ENCODE peak calls at places on chromosomes 12 and 14, in eight cellular contexts. N, H, L, O, G, X, Q and C are unnamed samples.
A peak's percentile ranks its signal among the peaks of the same experiment; 100 is the strongest.

GRCh38 chr12:14157129-14157747 is 175.8 kb upstream of the GRIN2B start:
- DNase-seq in X (no peak), Q (no peak), H (no peak), N (no peak), O (no peak), G (no peak), L (no peak), C (no peak)

GRCh38 chr12:124884587-124885438 is 21.1 kb upstream of the SCARB1 start:
- DNase-seq in N (no peak), H (no peak), Q (no peak), G (no peak), X (no peak), L (no peak), O (no peak), C (no peak)

GRCh38 chr14:95184413-95184790 is 27.1 kb upstream of the DICER1 start:
- DNase-seq in Q (no peak), O (peak; percentile 65), H (no peak), L (peak; percentile 63), X (no peak), N (no peak), G (no peak), C (no peak)

GRCh38 chr14:42057176-42057575 is 450.5 kb downstream of the LRFN5 start:
- DNase-seq in N (no peak), H (no peak), O (no peak), Q (peak; percentile 32), G (peak; percentile 11), X (no peak), L (peak; percentile 43), C (no peak)

GRCh38 chr12:103399986-103400385 is 95.8 kb downstream of the C12orf42 start:
- DNase-seq in L (no peak), O (no peak), G (no peak), Q (no peak), X (no peak), H (no peak), N (no peak), C (no peak)

GRCh38 chr12:27650011-27650410 is 46.2 kb upstream of the REP15 start:
- DNase-seq in L (no peak), N (no peak), X (no peak), Q (no peak), G (no peak), H (no peak), O (no peak), C (no peak)

GRCh38 chr12:16090974-16091373 is 179.8 kb downstream of the DERA start:
- DNase-seq in N (no peak), X (no peak), L (no peak), H (no peak), G (no peak), O (no peak), Q (no peak), C (no peak)

GRCh38 chr12:125149160-125150108 is 84.2 kb downstream of the AACS start:
- DNase-seq in N (no peak), Q (no peak), L (no peak), X (no peak), O (no peak), G (no peak), H (no peak), C (no peak)

GRCh38 chr14:30813182-30813581 is 61.2 kb upstream of the COCH start:
- DNase-seq in Q (no peak), N (no peak), O (no peak), X (no peak), G (no peak), H (no peak), L (no peak), C (no peak)

GRCh38 chr12:124254126-124254525 is 40.8 kb upstream of the RFLNA start:
- DNase-seq in O (no peak), L (no peak), Q (no peak), N (no peak), G (no peak), H (no peak), X (no peak), C (no peak)

GRCh38 chr12:49942921-49943662 is 7.4 kb upstream of the AQP2 start:
- DNase-seq in L (no peak), X (no peak), H (peak; percentile 48), N (no peak), Q (no peak), G (no peak), O (peak; percentile 69), C (no peak)

GRCh38 chr12:30268036-30268435 is 427.6 kb downstream of the IPO8 start:
- DNase-seq in N (no peak), X (no peak), H (no peak), G (peak; percentile 66), L (peak; percentile 23), O (no peak), Q (no peak), C (no peak)

GRCh38 chr12:63151898-63152700 is 1.1 kb upstream of the AVPR1A start:
- DNase-seq in L (peak; percentile 50), X (no peak), H (peak; percentile 57), N (peak; percentile 64), G (peak; percentile 16), Q (peak; percentile 42), O (no peak), C (peak; percentile 45)

GRCh38 chr12:66182956-66183355 is 6.1 kb upstream of the IRAK3 start:
- DNase-seq in G (no peak), X (no peak), L (peak; percentile 60), O (no peak), Q (no peak), H (no peak), N (no peak), C (no peak)

GRCh38 chr14:71448431-71449315 is 483.6 kb upstream of the RGS6 start:
- DNase-seq in O (no peak), H (peak; percentile 40), L (no peak), N (no peak), Q (no peak), X (no peak), G (no peak), C (no peak)

GRCh38 chr14:30196861-30197260 is 269.2 kb upstream of the PRKD1 start:
- DNase-seq in X (no peak), Q (no peak), H (no peak), N (no peak), O (no peak), G (no peak), L (no peak), C (no peak)

GRCh38 chr12:125245601-125246345 is 180.5 kb downstream of the AACS start:
- DNase-seq in N (no peak), Q (no peak), X (no peak), L (no peak), H (no peak), O (no peak), G (no peak), C (no peak)

GRCh38 chr12:113190761-113191160 is 5.2 kb downstream of the RITA1 start:
- DNase-seq in N (peak; percentile 86), O (no peak), H (peak; percentile 54), G (peak; percentile 45), X (no peak), L (peak; percentile 30), Q (peak; percentile 42), C (peak; percentile 63)

GRCh38 chr14:24418492-24418873 is 11.0 kb downstream of the CBLN3 start:
- DNase-seq in O (no peak), X (no peak), Q (no peak), G (no peak), L (peak; percentile 14), H (peak; percentile 93), N (no peak), C (no peak)

DNA sequence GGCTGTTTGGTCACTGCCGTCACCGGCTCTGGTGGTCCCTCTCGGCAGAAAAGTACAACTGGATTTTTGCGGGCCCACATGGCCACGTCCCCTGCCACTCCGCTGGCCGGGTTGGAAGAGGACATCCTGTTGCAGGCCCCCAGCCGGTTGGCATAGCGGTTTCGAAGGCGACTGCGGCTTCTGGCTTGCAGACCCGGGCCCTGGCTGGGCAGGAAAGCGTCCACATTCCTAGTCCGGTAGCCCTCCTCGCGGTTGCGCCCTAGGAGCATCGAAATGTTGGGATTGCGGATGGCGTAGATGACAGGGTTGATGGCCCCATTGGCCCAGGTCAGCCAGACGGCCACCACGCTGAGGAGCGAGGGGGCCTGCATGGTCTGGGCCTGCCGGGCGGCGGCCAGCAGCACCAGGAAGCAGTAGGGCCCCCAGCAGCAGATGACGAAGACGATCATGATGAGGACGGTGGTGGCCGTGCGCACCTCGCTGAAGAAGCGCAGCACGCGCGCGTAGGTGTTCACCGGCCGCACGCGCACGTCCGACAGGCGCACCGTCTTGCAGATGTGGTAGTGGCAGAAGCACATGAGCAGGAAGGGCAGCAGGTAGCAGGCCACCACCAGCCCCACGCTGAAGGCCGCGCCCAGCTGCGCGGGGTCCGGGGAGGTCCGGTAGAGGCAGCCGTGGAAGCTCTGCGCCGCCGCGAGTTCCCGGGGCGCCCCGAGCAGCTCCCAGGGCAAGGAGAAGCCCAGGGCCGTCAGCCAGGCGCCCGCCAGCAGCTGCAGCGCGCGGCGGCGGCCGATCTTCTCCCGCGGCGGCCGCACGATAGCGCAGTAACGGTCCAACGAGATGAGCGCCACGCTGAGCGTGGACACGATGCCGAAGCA is 1.2 kb downstream of the GPR135 start:
- DNase-seq in N (no peak), O (no peak), X (peak; percentile 48), H (no peak), L (peak; percentile 60), Q (no peak), G (no peak), C (no peak)
- H3K27ac ChIP-seq in N (no peak overlapping the region), O (peak overlapping the region; percentile 90), X (peak overlapping the region; percentile 62), H (no peak overlapping the region), L (peak overlapping the region; percentile 8), Q (peak overlapping the region; percentile 60), G (no peak overlapping the region), C (peak overlapping the region; percentile 46)

GRCh38 chr12:4763549-4763948 is 43.3 kb downstream of the GALNT8 start:
- DNase-seq in O (no peak), L (peak; percentile 22), H (no peak), X (no peak), G (no peak), N (peak; percentile 66), Q (peak; percentile 23), C (no peak)
- TF ChIP-seq CTCF in O (no peak), L (no peak), H (no peak), X (no peak), G (no peak), N (peak; percentile 7), Q (peak; percentile 27), C (no peak)

DNA sequence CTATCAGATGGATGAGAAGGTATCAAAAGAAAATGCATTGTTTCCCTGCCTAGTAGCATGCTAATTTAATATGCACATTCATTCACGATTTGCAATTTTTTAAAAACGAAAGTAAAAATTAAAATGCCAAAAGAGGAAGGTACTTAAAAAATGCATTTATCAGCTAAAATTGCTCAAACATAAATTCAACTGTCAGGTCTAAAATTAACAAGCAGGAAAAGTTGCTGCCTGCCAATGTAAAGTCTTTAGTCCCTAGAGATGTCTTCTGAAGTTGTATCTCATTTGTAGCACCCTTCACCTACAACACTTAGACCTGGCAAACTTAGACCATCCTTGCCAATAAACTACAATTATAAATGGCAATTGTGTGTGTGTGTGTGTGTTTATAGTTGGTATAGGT is 7.8 kb downstream of the ATF7 start:
- DNase-seq in X (no peak), N (no peak), O (no peak), H (no peak), Q (no peak), L (no peak), G (no peak), C (no peak)
- H3K27ac ChIP-seq in X (peak overlapping the region; percentile 34), N (peak overlapping the region; percentile 15), O (peak overlapping the region; percentile 74), H (no peak overlapping the region), Q (no peak overlapping the region), L (no peak overlapping the region), G (no peak overlapping the region), C (peak overlapping the region; percentile 37)

DNA sequence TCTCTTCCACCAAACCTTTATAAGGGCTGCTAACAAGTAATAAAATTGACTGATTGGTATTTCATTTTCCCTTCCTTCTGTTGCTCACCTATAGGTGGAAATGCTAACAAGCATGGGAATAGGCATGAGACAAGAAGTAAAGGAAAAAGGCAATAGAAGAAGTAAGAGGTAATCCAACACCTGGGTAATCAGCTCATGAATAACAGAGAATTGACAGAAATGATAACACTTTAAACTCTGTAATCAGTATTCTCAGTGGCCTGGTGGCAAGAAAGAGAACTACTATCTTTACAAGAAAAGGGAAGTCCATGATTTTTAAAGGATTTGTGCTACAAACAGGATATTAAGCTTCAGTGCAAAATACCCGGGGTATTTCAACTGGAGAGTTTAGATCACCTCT is 737.8 kb downstream of the RERGL start:
- DNase-seq in O (no peak), G (no peak), H (no peak), Q (no peak), N (no peak), X (no peak), L (no peak), C (no peak)
- TF ChIP-seq CTCF in O (no peak), G (no peak), H (peak; percentile 19), Q (no peak), N (no peak), X (no peak), L (no peak), C (no peak)